ENCODE peak calls at places on chromosome 1, in nine cellular contexts. O, F, K, Q, U, Z, X, P and M are unnamed samples.

GRCh38 chr1:180131510-180131909 is 23.2 kb upstream of the QSOX1 start:
- DNase-seq in Q (no peak), K (no peak), F (no peak), P (no peak), O (no peak), U (no peak), Z (no peak), X (no peak), M (no peak)

GRCh38 chr1:232952514-232953175 is 2.2 kb downstream of the NTPCR start:
- DNase-seq in Q (peak; percentile 50), K (peak; percentile 53), F (peak; percentile 67), X (peak; percentile 80), P (no peak), Z (no peak), U (peak; percentile 54), O (peak; percentile 56), M (no peak)

GRCh38 chr1:119080586-119080985 is 59.9 kb downstream of the WARS2 start:
- DNase-seq in U (no peak), Z (no peak), F (no peak), X (no peak), O (no peak), Q (no peak), P (no peak), K (no peak), M (no peak)

GRCh38 chr1:207702317-207702716 is 49.5 kb upstream of the CD46 start:
- DNase-seq in U (no peak), O (no peak), F (no peak), K (no peak), Z (no peak), Q (no peak), X (no peak), P (no peak), M (no peak)

GRCh38 chr1:167795810-167796740 is 74.3 kb downstream of the MPZL1 start:
- DNase-seq in O (peak; percentile 62), F (no peak), P (peak; percentile 58), U (no peak), Z (no peak), K (no peak), X (no peak), Q (peak; percentile 33), M (no peak)

GRCh38 chr1:12548279-12549105 is 69.5 kb downstream of the DHRS3 start:
- DNase-seq in F (no peak), O (peak; percentile 67), K (no peak), U (no peak), Z (peak; percentile 59), X (no peak), P (no peak), Q (no peak), M (no peak)

GRCh38 chr1:116726872-116727271 is 27.4 kb upstream of the CD2 start:
- DNase-seq in O (no peak), Q (no peak), K (no peak), U (no peak), X (no peak), Z (no peak), P (no peak), F (no peak), M (no peak)

GRCh38 chr1:70387507-70387906 is 23.6 kb upstream of the CTH start:
- DNase-seq in K (no peak), U (no peak), X (no peak), P (no peak), F (no peak), Z (no peak), O (no peak), Q (no peak), M (no peak)

GRCh38 chr1:3175486-3175885 is 106.5 kb downstream of the PRDM16 start:
- DNase-seq in P (no peak), O (no peak), U (no peak), K (no peak), X (no peak), Q (no peak), Z (no peak), F (no peak), M (no peak)

GRCh38 chr1:29379438-29380073 is 143.2 kb downstream of the PTPRU start:
- DNase-seq in K (peak; percentile 15), Z (no peak), P (no peak), O (no peak), X (no peak), U (no peak), F (no peak), Q (peak; percentile 47), M (no peak)

GRCh38 chr1:76240321-76240720 is 165.8 kb downstream of the ST6GALNAC3 start:
- DNase-seq in K (no peak), Z (no peak), Q (no peak), O (no peak), U (no peak), P (no peak), X (no peak), F (no peak), M (no peak)

GRCh38 chr1:85599076-85599491 is 18.5 kb downstream of the CCN1 start:
- DNase-seq in X (no peak), F (no peak), P (no peak), Z (no peak), Q (no peak), U (no peak), O (peak; percentile 82), K (no peak), M (no peak)

DNA sequence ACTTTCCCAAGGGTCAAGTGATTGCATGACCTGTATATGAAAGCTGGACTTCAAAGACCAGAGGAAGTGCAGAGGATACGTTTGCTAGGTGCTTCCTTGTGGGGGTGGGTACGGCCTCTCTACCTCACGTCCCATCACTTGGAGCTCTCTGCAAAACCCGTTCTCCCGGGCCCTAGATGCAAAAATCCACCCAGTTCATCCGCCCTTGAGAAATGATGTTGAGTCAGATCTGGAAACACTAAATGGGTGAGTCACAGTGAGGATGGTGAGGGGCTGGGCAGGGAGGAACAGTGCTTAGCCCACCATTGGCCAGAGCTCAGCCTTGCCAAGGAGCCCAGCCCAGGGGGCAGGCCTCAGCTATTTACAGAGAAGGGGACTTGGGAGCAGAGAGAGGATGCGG is 14.5 kb downstream of the ARHGEF10L start:
- DNase-seq in Q (no peak), X (no peak), U (no peak), K (no peak), F (no peak), O (no peak), P (no peak), Z (peak; percentile 89), M (no peak)
- H3K27ac ChIP-seq in Q (no peak overlapping the region), X (no peak overlapping the region), U (no peak overlapping the region), K (no peak overlapping the region), F (no peak overlapping the region), O (no peak overlapping the region), P (no peak overlapping the region), Z (peak overlapping the region; percentile 73), M (no peak overlapping the region)

DNA sequence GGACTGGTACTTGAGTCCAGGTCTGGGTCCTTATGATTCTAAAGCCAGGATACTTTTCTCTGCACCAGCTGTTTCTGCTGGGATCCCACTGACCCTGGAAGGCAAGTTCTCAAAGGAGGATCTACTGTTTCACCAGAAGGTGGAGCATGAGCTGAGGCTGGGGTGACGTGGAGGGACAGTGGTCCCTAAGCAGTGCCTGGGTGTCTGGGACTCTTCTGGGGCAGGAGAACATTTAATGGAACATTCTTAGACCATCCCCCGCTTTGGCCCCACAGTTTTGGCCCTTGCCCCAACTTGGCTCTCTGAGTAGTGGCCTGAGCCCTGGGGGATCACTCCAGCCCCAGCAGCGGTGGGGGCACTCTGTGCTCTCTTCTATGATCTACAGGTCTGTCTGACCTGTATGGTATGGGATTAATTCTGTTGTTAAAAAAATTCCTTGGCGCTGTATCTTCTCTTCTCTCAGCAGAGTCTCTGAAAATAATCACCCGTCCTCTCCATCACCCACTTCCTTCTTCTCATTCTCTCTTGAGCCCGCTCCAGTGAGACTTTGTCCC is 60.3 kb upstream of the CSF3R start:
- DNase-seq in O (no peak), Q (peak; percentile 12), F (no peak), K (no peak), U (no peak), X (no peak), P (no peak), Z (no peak), M (no peak)
- TF ChIP-seq CTCF in O (no peak), Q (no peak), F (no peak), K (peak; percentile 18), U (no peak), X (no peak), P (no peak), Z (no peak), M (no peak)

GRCh38 chr1:21307663-21308062 is 17.4 kb upstream of the ECE1 start:
- DNase-seq in U (no peak), P (no peak), K (no peak), F (no peak), Z (no peak), Q (no peak), O (no peak), X (no peak), M (no peak)

GRCh38 chr1:21308847-21309652 is 18.8 kb upstream of the ECE1 start:
- DNase-seq in X (no peak), Z (no peak), Q (peak; percentile 62), O (no peak), P (no peak), K (no peak), U (no peak), F (no peak), M (no peak)

GRCh38 chr1:21307210-21307609 is 16.9 kb upstream of the ECE1 start:
- DNase-seq in O (no peak), Z (no peak), X (no peak), F (no peak), U (no peak), Q (no peak), K (no peak), P (no peak), M (no peak)

GRCh38 chr1:21305900-21306189 is 15.6 kb upstream of the ECE1 start:
- DNase-seq in Q (no peak), K (no peak), X (no peak), F (no peak), P (no peak), U (no peak), Z (no peak), O (no peak), M (no peak)

DNA sequence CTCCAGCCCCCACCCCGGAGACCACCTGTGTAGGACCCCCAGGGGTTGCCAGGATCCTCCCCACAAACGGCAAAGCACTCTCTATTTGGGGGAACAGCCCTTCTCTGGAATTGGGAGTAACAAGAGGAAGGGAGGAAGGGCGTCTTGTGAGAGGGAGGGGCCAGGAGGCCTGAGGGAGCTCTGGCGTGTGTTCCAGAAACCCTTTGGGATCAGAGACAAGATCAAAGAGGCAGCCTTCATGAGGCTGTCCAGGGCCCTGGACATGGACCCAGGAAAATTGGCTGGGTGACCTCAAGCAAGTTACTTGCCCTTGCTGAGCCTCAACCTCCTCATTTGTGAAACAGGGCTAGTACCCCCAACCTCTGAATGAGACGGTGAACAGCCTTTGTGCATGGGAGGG is 18.1 kb upstream of the ECE1 start:
- DNase-seq in P (no peak), Q (no peak), F (no peak), Z (no peak), K (no peak), U (no peak), O (no peak), X (no peak), M (no peak)
- H3K27ac ChIP-seq in P (peak overlapping the region; percentile 28), Q (peak overlapping the region; percentile 56), F (no peak overlapping the region), Z (no peak overlapping the region), K (peak overlapping the region; percentile 82), U (no peak overlapping the region), O (no peak overlapping the region), X (no peak overlapping the region), M (no peak overlapping the region)

DNA sequence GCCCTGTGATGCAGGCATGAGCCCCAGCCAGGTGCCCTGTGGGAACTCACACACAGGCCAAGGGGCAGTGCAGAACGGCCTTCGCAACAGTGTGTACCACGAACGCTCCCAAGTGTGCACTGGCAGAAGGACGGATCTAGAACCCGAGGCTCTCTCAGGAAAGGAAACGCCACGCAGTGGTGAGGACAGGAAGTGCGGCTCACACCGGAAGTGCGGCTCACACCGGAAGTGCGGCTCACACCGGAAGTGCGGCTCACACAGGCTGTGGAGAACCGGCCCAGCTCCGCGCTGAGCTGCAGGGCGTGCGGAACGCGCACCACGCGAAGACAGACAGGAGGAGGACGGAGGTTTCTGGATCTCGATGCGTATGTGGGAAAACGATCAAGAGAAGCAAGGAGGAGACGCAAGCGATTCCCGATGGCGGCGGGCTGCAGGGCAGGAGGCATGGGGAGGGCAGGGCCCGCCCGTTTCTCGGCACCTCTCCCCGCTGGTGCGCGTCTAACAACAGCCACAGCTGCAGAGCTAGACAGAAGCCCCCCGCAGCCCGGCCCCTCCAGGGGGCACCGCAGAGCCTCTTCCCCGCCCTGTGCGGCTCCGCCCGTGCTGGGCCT is 35.9 kb upstream of the TMEM52 start:
- DNase-seq in K (no peak), Q (peak; percentile 31), O (no peak), F (no peak), Z (no peak), U (no peak), P (no peak), X (no peak), M (no peak)
- TF ChIP-seq CTCF in K (peak; percentile 24), Q (peak; percentile 20), O (no peak), F (no peak), Z (no peak), U (no peak), P (no peak), X (no peak), M (no peak)